ENCODE peak calls at places on chromosomes 6 and 20, in seven cellular contexts. Y, Q, M, F, X, O and U are unnamed samples.

GRCh38 chr6:28943557-28944411 is 20.0 kb upstream of the TRIM27 start:
- DNase-seq in Y (peak), Q (peak), M (peak), F (peak), X (peak), O (peak), U (no peak)

GRCh38 chr20:58017237-58017969 is 211.1 kb downstream of the ANKRD60 start:
- DNase-seq in Y (no peak), Q (no peak), M (no peak), F (peak), X (no peak), O (peak), U (no peak)

GRCh38 chr6:139853302-139853992 is 479.0 kb upstream of the CITED2 start:
- DNase-seq in Y (no peak), Q (no peak), M (no peak), F (no peak), X (no peak), O (no peak), U (no peak)

GRCh38 chr20:49983123-49983847 is 505 bp downstream of the SNAI1 start:
- DNase-seq in Y (no peak), Q (no peak), M (no peak), F (no peak), X (no peak), O (no peak), U (no peak)

GRCh38 chr6:121884056-121884455 is 448.6 kb downstream of the GJA1 start:
- DNase-seq in Y (no peak), Q (no peak), M (no peak), F (no peak), X (no peak), O (no peak), U (no peak)

GRCh38 chr6:136526196-136526930 is 23.9 kb downstream of the MAP7 start:
- DNase-seq in Y (peak), Q (no peak), M (no peak), F (peak), X (no peak), O (peak), U (no peak)

GRCh38 chr6:138728672-138729071 is 44.9 kb upstream of the CCDC28A start:
- DNase-seq in Y (no peak), Q (no peak), M (no peak), F (no peak), X (no peak), O (no peak), U (no peak)

GRCh38 chr6:10411915-10412164 is 3.0 kb downstream of the TFAP2A start:
- DNase-seq in Y (no peak), Q (no peak), M (no peak), F (no peak), X (no peak), O (peak), U (no peak)

GRCh38 chr6:13357551-13358075 is 29.3 kb upstream of the TBC1D7 start:
- DNase-seq in Y (no peak), Q (no peak), M (no peak), F (peak), X (no peak), O (peak), U (no peak)

GRCh38 chr20:25470045-25470444 is 62.6 kb downstream of the GINS1 start:
- DNase-seq in Y (peak), Q (no peak), M (no peak), F (no peak), X (peak), O (peak), U (no peak)

GRCh38 chr20:37564388-37565133 is 36.9 kb upstream of the BLCAP start:
- DNase-seq in Y (peak), Q (peak), M (no peak), F (peak), X (peak), O (peak), U (peak)

GRCh38 chr6:135311446-135312200 is 130.5 kb downstream of the MYB start:
- DNase-seq in Y (no peak), Q (no peak), M (no peak), F (no peak), X (peak), O (no peak), U (no peak)

GRCh38 chr6:110408891-110409290 is 6.5 kb downstream of the DDO start:
- DNase-seq in Y (no peak), Q (no peak), M (no peak), F (no peak), X (peak), O (no peak), U (no peak)

GRCh38 chr6:23413327-23414203 is 712.5 kb upstream of the NRSN1 start:
- DNase-seq in Y (no peak), Q (no peak), M (no peak), F (no peak), X (no peak), O (no peak), U (no peak)

GRCh38 chr6:18183736-18184135 is 28.5 kb downstream of the KDM1B start:
- DNase-seq in Y (no peak), Q (no peak), M (no peak), F (no peak), X (no peak), O (no peak), U (no peak)

GRCh38 chr6:155273438-155273837 is 9.6 kb downstream of the CLDN20 start:
- DNase-seq in Y (no peak), Q (no peak), M (no peak), F (no peak), X (no peak), O (no peak), U (no peak)